ENCODE peak calls at places on chromosome 21, in four cellular contexts. C is GM12878, Y is K562, E is HepG2. H is an unnamed sample.

GRCh38 chr21:43675871-43676270 is 16.5 kb downstream of the RRP1B start:
- DNase-seq in Y (no peak), C (no peak), E (no peak), H (no peak)

GRCh38 chr21:43948740-43949498 is 63.2 kb upstream of the TRAPPC10 start:
- DNase-seq in E (no peak), C (no peak), Y (peak; percentile 45), H (no peak)

GRCh38 chr21:44867999-44868700 is 5.3 kb downstream of the PTTG1IP start:
- DNase-seq in E (no peak), C (no peak), Y (no peak), H (no peak)

GRCh38 chr21:33478858-33479678 is 706 bp downstream of the TMEM50B start:
- DNase-seq in C (no peak), E (peak; percentile 10), Y (peak; percentile 68), H (peak; percentile 40)

GRCh38 chr21:38988211-38989096 is 182.7 kb downstream of the ETS2 start:
- DNase-seq in E (no peak), Y (no peak), C (no peak), H (no peak)

GRCh38 chr21:34609244-34609950 is 5.5 kb downstream of the RCAN1 start:
- DNase-seq in C (no peak), E (no peak), Y (no peak), H (no peak)

GRCh38 chr21:41966341-41966833 is 12.6 kb upstream of the C2CD2 start:
- DNase-seq in Y (no peak), E (no peak), C (no peak), H (no peak)

GRCh38 chr21:44869860-44870747 is 3.4 kb downstream of the PTTG1IP start:
- DNase-seq in Y (no peak), C (no peak), E (peak; percentile 96), H (no peak)

GRCh38 chr21:39388038-39388810 is 39.3 kb upstream of the HMGN1 start:
- DNase-seq in Y (peak; percentile 93), C (no peak), E (peak; percentile 67), H (peak; percentile 92)

GRCh38 chr21:28742527-28742926 is 250.2 kb downstream of the LTN1 start:
- DNase-seq in C (no peak), Y (no peak), E (no peak), H (no peak)

GRCh38 chr21:45330075-45330781 is 42.5 kb upstream of the POFUT2 start:
- DNase-seq in C (no peak), Y (no peak), E (peak; percentile 89), H (no peak)

GRCh38 chr21:42461881-42462877 is 33.8 kb downstream of the RSPH1 start:
- DNase-seq in Y (no peak), E (no peak), C (no peak), H (no peak)

GRCh38 chr21:42401164-42401563 is 2.5 kb upstream of the UBASH3A start:
- DNase-seq in Y (no peak), C (no peak), E (no peak), H (no peak)

GRCh38 chr21:43925609-43926008 is 60.6 kb downstream of the AGPAT3 start:
- DNase-seq in E (no peak), Y (no peak), C (no peak), H (no peak)

GRCh38 chr21:34009193-34009592 is 64.2 kb upstream of the MRPS6 start:
- DNase-seq in E (no peak), C (no peak), Y (no peak), H (no peak)

GRCh38 chr21:41167348-41168342 is at the start of gene BACE2:
- DNase-seq in E (no peak), C (no peak), Y (peak; percentile 74), H (peak; percentile 72)

GRCh38 chr21:41895643-41896493 is 16.7 kb upstream of the PRDM15 start:
- DNase-seq in E (no peak), C (no peak), Y (peak; percentile 62), H (no peak)

GRCh38 chr21:41368361-41369104 is 6.7 kb downstream of the MX2 start:
- DNase-seq in C (no peak), Y (no peak), E (no peak), H (no peak)

GRCh38 chr21:31524140-31524539 is 135.4 kb upstream of the SOD1 start:
- DNase-seq in C (no peak), E (no peak), Y (no peak), H (no peak)

GRCh38 chr21:26814374-26814773 is 30.8 kb downstream of the ADAMTS1 start:
- DNase-seq in E (no peak), C (no peak), Y (no peak), H (no peak)
- TF ChIP-seq TARDBP in E (no peak), C (no peak), Y (no peak), H (no peak)

GRCh38 chr21:36721817-36722216 is 22.9 kb downstream of the SIM2 start:
- DNase-seq in E (no peak), Y (no peak), C (no peak), H (no peak)

GRCh38 chr21:36719614-36720013 is 20.7 kb downstream of the SIM2 start:
- DNase-seq in E (no peak), Y (no peak), C (no peak), H (no peak)

GRCh38 chr21:36725793-36726386 is 27.0 kb downstream of the SIM2 start:
- DNase-seq in Y (no peak), E (no peak), C (no peak), H (no peak)

GRCh38 chr21:36723371-36723881 is 24.5 kb downstream of the SIM2 start:
- DNase-seq in E (no peak), Y (no peak), C (no peak), H (no peak)

GRCh38 chr21:36722370-36723368 is 23.8 kb downstream of the SIM2 start:
- DNase-seq in Y (no peak), C (no peak), E (no peak), H (no peak)
- TF ChIP-seq TARDBP in Y (no peak), C (no peak), E (no peak), H (no peak)

GRCh38 chr21:37338671-37339526 is 27.7 kb upstream of the DYRK1A start:
- DNase-seq in E (peak; percentile 79), Y (peak; percentile 71), C (no peak), H (peak; percentile 66)
- TF ChIP-seq TARDBP in E (no peak), Y (no peak), C (no peak), H (no peak)

GRCh38 chr21:15775291-15775690 is 45.5 kb downstream of the USP25 start:
- DNase-seq in E (no peak), C (no peak), Y (no peak), H (no peak)
- TF ChIP-seq TARDBP in E (no peak), C (no peak), Y (no peak), H (no peak)

GRCh38 chr21:46480466-46480865 is 21.8 kb downstream of the DIP2A start:
- DNase-seq in Y (no peak), E (no peak), C (no peak), H (no peak)

GRCh38 chr21:46474365-46474764 is 15.7 kb downstream of the DIP2A start:
- DNase-seq in E (no peak), Y (no peak), C (no peak), H (no peak)

GRCh38 chr21:46475296-46475695 is 16.6 kb downstream of the DIP2A start:
- DNase-seq in Y (no peak), E (no peak), C (no peak), H (no peak)

GRCh38 chr21:46478910-46479309 is 20.2 kb downstream of the DIP2A start:
- DNase-seq in E (no peak), C (no peak), Y (no peak), H (no peak)

GRCh38 chr21:46477765-46478164 is 19.1 kb downstream of the DIP2A start:
- DNase-seq in Y (no peak), E (no peak), C (no peak), H (no peak)
- TF ChIP-seq TARDBP in Y (no peak), E (no peak), C (no peak), H (no peak)

H was measured in HEK293T.